ENCODE peak calls at places on chromosomes 16 and 17, in nine cellular contexts. C is right atrium auricular region, Z is tibial nerve, W is breast epithelium, M is heart right ventricle, J is PC-9, O is H9, Q is GM23248, I is RWPE1. S is an unnamed sample.
A peak's percentile ranks its signal among the peaks of the same experiment; 100 is the strongest.

GRCh38 chr17:73782641-73783381 is 138.6 kb upstream of the SDK2 start:
- DNase-seq in O (peak; percentile 80), I (no peak), M (no peak), J (peak; percentile 20), W (no peak), Z (no peak), Q (no peak), C (no peak), S (no peak)

GRCh38 chr16:68719993-68720489 is 17.1 kb upstream of the CDH1 start:
- DNase-seq in Q (no peak), C (no peak), O (no peak), J (no peak), Z (no peak), W (no peak), I (no peak), M (no peak), S (no peak)

GRCh38 chr16:58907297-58907696 is 173.2 kb upstream of the GOT2 start:
- DNase-seq in C (no peak), Z (no peak), Q (no peak), O (no peak), W (no peak), I (no peak), M (no peak), J (no peak), S (no peak)

GRCh38 chr16:23595246-23595950 is 718 bp downstream of the NDUFAB1 start:
- DNase-seq in I (no peak), Q (peak; percentile 50), Z (no peak), J (no peak), M (no peak), O (no peak), C (no peak), W (no peak), S (no peak)

GRCh38 chr17:27565874-27566672 is 64.9 kb upstream of the LGALS9 start:
- DNase-seq in C (no peak), I (no peak), Z (no peak), W (no peak), J (no peak), O (no peak), M (no peak), Q (no peak), S (no peak)

GRCh38 chr16:66927012-66927436 is 1.7 kb upstream of the RRAD start:
- DNase-seq in Q (peak; percentile 94), Z (no peak), O (peak; percentile 54), W (no peak), J (peak; percentile 94), C (no peak), M (peak; percentile 44), I (peak; percentile 61), S (no peak)

GRCh38 chr16:88844412-88845118 is 12.2 kb downstream of the GALNS start:
- DNase-seq in I (no peak), J (no peak), O (peak; percentile 53), C (no peak), M (no peak), W (no peak), Q (no peak), Z (no peak), S (no peak)

GRCh38 chr16:87297918-87298631 is 19.1 kb downstream of the C16orf95 start:
- DNase-seq in Q (peak; percentile 54), C (no peak), J (no peak), W (no peak), I (no peak), Z (peak; percentile 30), M (no peak), O (peak; percentile 70), S (peak; percentile 14)

GRCh38 chr16:81532491-81533174 is 88.0 kb downstream of the CMIP start:
- DNase-seq in W (no peak), Q (no peak), M (no peak), O (no peak), C (no peak), J (no peak), Z (no peak), I (no peak), S (no peak)

GRCh38 chr17:40695874-40696472 is 7.6 kb downstream of the KRT24 start:
- DNase-seq in M (no peak), Z (no peak), J (peak; percentile 48), W (no peak), C (no peak), I (no peak), Q (no peak), O (no peak), S (no peak)

GRCh38 chr16:56512025-56512424 is 7.8 kb downstream of the BBS2 start:
- DNase-seq in O (no peak), I (no peak), W (no peak), J (no peak), Z (no peak), C (no peak), M (no peak), Q (no peak), S (no peak)

GRCh38 chr17:38898812-38899348 is 26.5 kb upstream of the LASP1NB start:
- DNase-seq in Q (no peak), I (no peak), C (no peak), W (no peak), J (no peak), O (no peak), Z (no peak), M (peak; percentile 43), S (no peak)

GRCh38 chr17:10059684-10060211 is 138.7 kb downstream of the GAS7 start:
- DNase-seq in O (no peak), Q (peak; percentile 38), C (peak; percentile 88), Z (no peak), W (no peak), M (peak; percentile 60), I (no peak), J (no peak), S (no peak)

GRCh38 chr16:66127459-66128362 is 238.8 kb upstream of the CDH5 start:
- DNase-seq in O (peak; percentile 48), Q (peak; percentile 16), M (peak; percentile 19), C (no peak), W (no peak), Z (peak; percentile 20), J (no peak), I (no peak), S (no peak)

GRCh38 chr16:57131351-57131970 is 39.1 kb downstream of the CPNE2 start:
- DNase-seq in C (no peak), Z (no peak), I (no peak), W (no peak), Q (no peak), M (no peak), J (no peak), O (no peak), S (peak; percentile 84)

GRCh38 chr16:13441675-13442074 is 478.3 kb upstream of the ERCC4 start:
- DNase-seq in I (no peak), O (no peak), Z (no peak), J (no peak), Q (no peak), M (no peak), W (no peak), C (no peak), S (no peak)

DNA sequence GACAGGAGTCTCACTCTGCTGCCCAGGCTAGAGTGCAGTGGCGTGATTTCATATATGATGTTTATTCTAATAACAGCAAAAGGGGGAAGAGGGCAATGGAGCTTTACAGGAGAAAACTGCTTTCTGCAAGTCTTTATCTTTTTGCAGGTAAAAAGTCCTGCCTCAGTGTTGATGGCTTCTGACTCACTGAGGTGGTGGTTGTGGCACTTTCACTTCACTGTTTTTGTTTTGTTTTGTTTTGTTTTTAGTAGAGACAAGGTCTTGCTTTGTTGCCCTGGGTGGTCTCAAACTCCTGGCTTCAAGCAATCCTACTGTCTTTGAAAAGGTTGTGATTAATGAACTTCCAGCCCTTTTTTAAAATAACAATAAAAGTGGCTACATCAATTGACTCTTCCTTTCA is 68.0 kb upstream of the TBC1D3K start:
- DNase-seq in J (no peak), C (no peak), I (no peak), Q (no peak), W (no peak), Z (no peak), M (no peak), O (no peak), S (no peak)
- H3K27ac ChIP-seq in J (no peak overlapping the region), C (no peak overlapping the region), I (no peak overlapping the region), Q (no peak overlapping the region), W (no peak overlapping the region), Z (no peak overlapping the region), M (no peak overlapping the region), O (no peak overlapping the region), S (no peak overlapping the region)

GRCh38 chr17:19670906-19671305 is 22.4 kb downstream of the ALDH3A2 start:
- DNase-seq in Q (no peak), M (no peak), I (no peak), Z (no peak), O (no peak), C (no peak), J (no peak), W (no peak), S (no peak)
- H3K27ac ChIP-seq in Q (no peak overlapping the region), M (no peak overlapping the region), I (peak overlapping the region; percentile 51), Z (peak overlapping the region; percentile 64), O (no peak overlapping the region), C (peak overlapping the region; percentile 56), J (peak overlapping the region; percentile 10), W (peak overlapping the region; percentile 5), S (peak overlapping the region; percentile 7)

GRCh38 chr17:67532326-67532871 is 155.3 kb downstream of the PITPNC1 start:
- DNase-seq in O (peak; percentile 26), M (no peak), J (no peak), Z (no peak), W (no peak), I (no peak), C (no peak), Q (no peak), S (peak; percentile 15)
- H3K27ac ChIP-seq in O (no peak overlapping the region), M (no peak overlapping the region), J (no peak overlapping the region), Z (no peak overlapping the region), W (no peak overlapping the region), I (no peak overlapping the region), C (peak overlapping the region; percentile 43), Q (no peak overlapping the region), S (no peak overlapping the region)

GRCh38 chr17:72438783-72439182 is 318.0 kb downstream of the SOX9 start:
- DNase-seq in I (no peak), Q (no peak), W (no peak), J (no peak), Z (no peak), M (no peak), O (no peak), C (no peak), S (no peak)

GRCh38 chr17:72444517-72445054 is 323.8 kb downstream of the SOX9 start:
- DNase-seq in Z (no peak), O (no peak), M (no peak), J (no peak), I (no peak), W (no peak), Q (no peak), C (no peak), S (no peak)

GRCh38 chr17:72440961-72441360 is 320.1 kb downstream of the SOX9 start:
- DNase-seq in C (no peak), Q (no peak), M (no peak), J (no peak), O (no peak), W (no peak), Z (no peak), I (no peak), S (no peak)

GRCh38 chr17:72439893-72440502 is 319.2 kb downstream of the SOX9 start:
- DNase-seq in J (no peak), W (no peak), O (no peak), Z (no peak), C (no peak), I (no peak), M (no peak), Q (no peak), S (no peak)

DNA sequence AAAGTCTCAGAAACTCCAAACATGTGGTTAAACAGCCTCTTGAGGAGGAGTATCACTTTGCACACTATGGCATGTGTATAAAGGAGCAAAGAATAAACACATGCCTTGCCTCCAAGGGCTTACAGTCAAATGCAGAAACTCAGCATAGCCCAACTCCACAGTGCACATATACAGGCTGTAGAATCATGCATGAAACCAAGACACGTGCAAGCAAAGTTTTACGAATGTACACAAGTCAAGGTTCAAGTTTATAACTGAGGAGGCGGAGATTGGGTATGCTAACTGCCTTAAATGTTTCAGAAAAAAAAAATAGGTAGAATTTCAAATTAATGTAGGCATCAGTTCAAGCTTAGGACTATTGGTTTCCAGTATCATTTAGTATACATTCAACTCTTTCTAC is 321.1 kb downstream of the SOX9 start:
- DNase-seq in Z (no peak), Q (no peak), W (no peak), J (no peak), M (no peak), C (no peak), I (no peak), O (no peak), S (no peak)
- H3K27ac ChIP-seq in Z (no peak overlapping the region), Q (no peak overlapping the region), W (no peak overlapping the region), J (no peak overlapping the region), M (no peak overlapping the region), C (no peak overlapping the region), I (no peak overlapping the region), O (no peak overlapping the region), S (no peak overlapping the region)